ENCODE peak calls at places on chromosomes 7 and 10, in seven cellular contexts. P is stimulated activated CD4-positive, alpha-beta T cell treated with anti-CD3 and anti-CD28 coated beads, Interleukin-4, amount 100 ng/mL, for 4 hours; W is NCI-H1417 treated with DMSO at 0.1 percent for 48 hours; T is PC-9; F is activated CD4-positive, alpha-beta T cell treated with anti-CD3 and anti-CD28 coated beads, Interleukin-2, amount 10 ng/mL, durations not matched to agents 24 days and 14 days; I is NB4; Y is iPS-NIHi11. J is an unnamed sample.

GRCh38 chr7:27303021-27303420 is 60.4 kb downstream of the EVX1 start:
- DNase-seq in P (no peak), W (no peak), T (no peak), F (no peak), I (no peak), Y (no peak), J (no peak)

GRCh38 chr7:117873056-117873932 is at the start of gene CTTNBP2:
- DNase-seq in P (peak), W (no peak), T (no peak), F (peak), I (no peak), Y (peak), J (peak)

GRCh38 chr10:123241391-123242141 is 87.4 kb downstream of the BUB3 start:
- DNase-seq in P (no peak), W (no peak), T (no peak), F (peak), I (peak), Y (no peak), J (no peak)

GRCh38 chr10:97328646-97329453 is 5.7 kb downstream of the FRAT2 start:
- DNase-seq in P (no peak), W (no peak), T (peak), F (no peak), I (no peak), Y (no peak), J (no peak)

GRCh38 chr7:128053023-128053422 is 21.8 kb upstream of the LRRC4 start:
- DNase-seq in P (no peak), W (peak), T (no peak), F (no peak), I (peak), Y (no peak), J (peak)

GRCh38 chr10:117460846-117461765 is 81.4 kb upstream of the EMX2 start:
- DNase-seq in P (no peak), W (no peak), T (no peak), F (no peak), I (no peak), Y (no peak), J (no peak)

GRCh38 chr10:84588971-84589370 is 260.6 kb downstream of the CCSER2 start:
- DNase-seq in P (no peak), W (no peak), T (no peak), F (no peak), I (no peak), Y (no peak), J (no peak)

GRCh38 chr7:135217645-135218509 is 6.6 kb upstream of the WDR91 start:
- DNase-seq in P (no peak), W (no peak), T (no peak), F (no peak), I (no peak), Y (no peak), J (no peak)

GRCh38 chr10:91525939-91526712 is 106.7 kb downstream of the PPP1R3C start:
- DNase-seq in P (no peak), W (no peak), T (no peak), F (no peak), I (no peak), Y (no peak), J (no peak)

GRCh38 chr10:9209105-9209798 is 1154.8 kb downstream of the GATA3 start:
- DNase-seq in P (peak), W (no peak), T (peak), F (peak), I (peak), Y (peak), J (peak)

GRCh38 chr10:101329341-101330032 is 24.5 kb upstream of the BTRC start:
- DNase-seq in P (no peak), W (no peak), T (no peak), F (no peak), I (no peak), Y (no peak), J (no peak)

GRCh38 chr7:153012203-153012602 is 252.7 kb downstream of the ACTR3B start:
- DNase-seq in P (no peak), W (no peak), T (no peak), F (no peak), I (no peak), Y (no peak), J (no peak)

GRCh38 chr10:48470893-48471805 is 133.7 kb downstream of the ARHGAP22 start:
- DNase-seq in P (no peak), W (no peak), T (no peak), F (no peak), I (peak), Y (no peak), J (no peak)

GRCh38 chr10:49612513-49613159 is 1.2 kb upstream of the CHAT start:
- DNase-seq in P (no peak), W (no peak), T (no peak), F (no peak), I (peak), Y (peak), J (no peak)

GRCh38 chr7:137695942-137696341 is 150.8 kb downstream of the DGKI start:
- DNase-seq in P (no peak), W (no peak), T (no peak), F (no peak), I (no peak), Y (no peak), J (no peak)

GRCh38 chr7:46454796-46455195 is 533.7 kb upstream of the IGFBP3 start:
- DNase-seq in P (no peak), W (no peak), T (no peak), F (peak), I (no peak), Y (no peak), J (no peak)

GRCh38 chr10:71713135-71714040 is 6.2 kb downstream of the C10orf105 start:
- DNase-seq in P (no peak), W (no peak), T (peak), F (peak), I (peak), Y (peak), J (peak)

GRCh38 chr7:4302203-4302905 is 379.7 kb upstream of the FOXK1 start:
- DNase-seq in P (no peak), W (no peak), T (no peak), F (no peak), I (no peak), Y (no peak), J (no peak)

GRCh38 chr10:19488592-19489280 is 327.5 kb upstream of the PLXDC2 start:
- DNase-seq in P (no peak), W (no peak), T (no peak), F (no peak), I (no peak), Y (peak), J (peak)

GRCh38 chr10:103854687-103855423 is 521 bp downstream of the SH3PXD2A start:
- DNase-seq in P (peak), W (no peak), T (no peak), F (peak), I (peak), Y (peak), J (no peak)

GRCh38 chr7:133355325-133355708 is 102.4 kb downstream of the EXOC4 start:
- DNase-seq in P (no peak), W (no peak), T (no peak), F (no peak), I (peak), Y (no peak), J (peak)

GRCh38 chr7:55205124-55205955 is 159.8 kb upstream of the LANCL2 start:
- DNase-seq in P (no peak), W (no peak), T (no peak), F (no peak), I (no peak), Y (no peak), J (no peak)

GRCh38 chr7:91771394-91771793 is 109.1 kb downstream of the MTERF1 start:
- DNase-seq in P (no peak), W (no peak), T (no peak), F (no peak), I (no peak), Y (no peak), J (no peak)

GRCh38 chr10:28631896-28632596 is 45.3 kb upstream of the BAMBI start:
- DNase-seq in P (no peak), W (no peak), T (no peak), F (no peak), I (no peak), Y (no peak), J (no peak)

GRCh38 chr7:37096341-37096740 is 352.3 kb downstream of the ELMO1 start:
- DNase-seq in P (no peak), W (no peak), T (no peak), F (no peak), I (no peak), Y (no peak), J (no peak)

J was measured in KBM-7.